ENCODE peak calls at places on chromosomes 1 and 21, in nine cellular contexts. F is NAMALWA; Z is pons; A is GF-D8; T is AG10803; R is NCI-H774; V is stimulated activated CD4-positive, alpha-beta T cell treated with anti-CD3 and anti-CD28 coated beads, Interleukin-1b, Interleukin-23, amount 100 ng/mL, for 48 hours; J is H9; O is erythroblast. C is an unnamed sample.

GRCh38 chr1:2334883-2335534 is 56.3 kb downstream of the MORN1 start:
- DNase-seq in F (no peak), Z (no peak), A (no peak), T (no peak), R (no peak), V (no peak), J (no peak), O (no peak), C (no peak)

GRCh38 chr1:228161381-228161780 is 4.2 kb upstream of the IBA57 start:
- DNase-seq in F (no peak), Z (no peak), A (no peak), T (no peak), R (no peak), V (no peak), J (no peak), O (peak; percentile 69), C (no peak)

GRCh38 chr21:31945576-31945975 is 72.8 kb downstream of the HUNK start:
- DNase-seq in F (no peak), Z (no peak), A (no peak), T (peak; percentile 88), R (no peak), V (no peak), J (no peak), O (no peak), C (no peak)

GRCh38 chr1:16351994-16352841 is at the start of gene FBXO42:
- DNase-seq in F (peak; percentile 98), Z (peak; percentile 88), A (peak; percentile 80), T (peak; percentile 91), R (peak; percentile 73), V (peak; percentile 91), J (peak; percentile 95), O (peak; percentile 95), C (peak; percentile 81)

GRCh38 chr1:46303038-46303871 is at the start of the genes LRRC41 and UQCRH:
- DNase-seq in F (peak; percentile 95), Z (peak; percentile 98), A (peak; percentile 90), T (peak; percentile 99), R (peak; percentile 99), V (peak; percentile 94), J (peak; percentile 96), O (peak; percentile 98), C (peak; percentile 97)

GRCh38 chr1:30981172-30981571 is 72.6 kb upstream of the SDC3 start:
- DNase-seq in F (no peak), Z (no peak), A (no peak), T (peak; percentile 20), R (no peak), V (no peak), J (no peak), O (no peak), C (no peak)

GRCh38 chr21:35925497-35925896 is 134.8 kb downstream of the SETD4 start:
- DNase-seq in F (no peak), Z (no peak), A (no peak), T (peak; percentile 28), R (no peak), V (no peak), J (no peak), O (no peak), C (no peak)

GRCh38 chr1:113219828-113220227 is 146.8 kb downstream of the LRIG2 start:
- DNase-seq in F (no peak), Z (no peak), A (no peak), T (no peak), R (no peak), V (no peak), J (no peak), O (no peak), C (no peak)

GRCh38 chr1:40315795-40316594 is 1.1 kb downstream of the COL9A2 start:
- DNase-seq in F (peak; percentile 37), Z (peak; percentile 71), A (no peak), T (no peak), R (no peak), V (no peak), J (peak; percentile 51), O (peak; percentile 40), C (no peak)

GRCh38 chr1:185376840-185377635 is 60.0 kb upstream of the IVNS1ABP start:
- DNase-seq in F (no peak), Z (peak; percentile 65), A (no peak), T (peak; percentile 68), R (no peak), V (no peak), J (no peak), O (no peak), C (no peak)

GRCh38 chr1:173164686-173165085 is 42.4 kb downstream of the TNFSF4 start:
- DNase-seq in F (no peak), Z (no peak), A (no peak), T (no peak), R (no peak), V (no peak), J (no peak), O (no peak), C (no peak)

GRCh38 chr1:3900969-3901529 is 977 bp upstream of the C1orf174 start:
- DNase-seq in F (peak; percentile 97), Z (peak; percentile 97), A (peak; percentile 89), T (peak; percentile 94), R (peak; percentile 76), V (peak; percentile 92), J (peak; percentile 97), O (peak; percentile 98), C (peak; percentile 97)

GRCh38 chr1:103911450-103911849 is 161.8 kb downstream of the AMY1C start:
- DNase-seq in F (no peak), Z (no peak), A (no peak), T (no peak), R (no peak), V (no peak), J (no peak), O (no peak), C (no peak)

GRCh38 chr1:41420877-41421276 is 59.6 kb downstream of the FOXO6 start:
- DNase-seq in F (no peak), Z (no peak), A (no peak), T (peak; percentile 55), R (no peak), V (no peak), J (no peak), O (no peak), C (no peak)

GRCh38 chr1:36297062-36297461 is 9.1 kb upstream of the SH3D21 start:
- DNase-seq in F (no peak), Z (no peak), A (no peak), T (no peak), R (no peak), V (no peak), J (no peak), O (no peak), C (no peak)

C was measured in HL-60.